ENCODE peak calls at places on chromosomes 2 and 18, in seven cellular contexts. J is MM.1S, Z is dermis microvascular lymphatic vessel endothelial cell, D is osteocyte, E is T-helper 1 cell, S is suprapubic skin, K is putamen. Q is an unnamed sample.

GRCh38 chr2:219559156-219559915 is 12.0 kb downstream of the OBSL1 start:
- DNase-seq in S (no peak), E (no peak), J (no peak), D (no peak), Z (no peak), K (no peak), Q (no peak)

GRCh38 chr2:55761526-55761925 is 67.9 kb upstream of the PNPT1 start:
- DNase-seq in E (no peak), D (no peak), K (no peak), Z (peak; percentile 10), J (no peak), S (no peak), Q (no peak)

GRCh38 chr2:29627366-29627765 is 294.0 kb downstream of the ALK start:
- DNase-seq in K (no peak), J (no peak), S (no peak), E (no peak), D (no peak), Z (peak; percentile 5), Q (no peak)

GRCh38 chr18:14917311-14917710 is 169.3 kb downstream of the ANKRD30B start:
- DNase-seq in Z (no peak), J (no peak), E (no peak), K (no peak), S (no peak), D (peak; percentile 54), Q (no peak)

GRCh38 chr2:56287508-56287907 is 103.7 kb downstream of the CCDC85A start:
- DNase-seq in E (no peak), Z (no peak), K (no peak), S (no peak), D (no peak), J (no peak), Q (no peak)

GRCh38 chr18:62324917-62325805 is at the start of gene TNFRSF11A:
- DNase-seq in S (no peak), D (no peak), K (no peak), Z (peak; percentile 70), E (peak; percentile 55), J (peak; percentile 52), Q (no peak)

GRCh38 chr2:130901061-130901460 is 64.3 kb downstream of the ARHGEF4 start:
- DNase-seq in K (no peak), S (no peak), E (no peak), Z (no peak), D (peak; percentile 79), J (no peak), Q (no peak)

GRCh38 chr2:132747046-132747445 is 77.0 kb upstream of the LYPD1 start:
- DNase-seq in Z (no peak), E (no peak), J (no peak), D (no peak), K (no peak), S (no peak), Q (no peak)

GRCh38 chr2:37389984-37390765 is 45.7 kb downstream of the QPCT start:
- DNase-seq in D (no peak), K (peak; percentile 70), S (no peak), E (peak; percentile 33), Z (peak; percentile 90), J (peak; percentile 94), Q (no peak)

GRCh38 chr2:39568561-39569006 is 97.1 kb upstream of the TMEM178A start:
- DNase-seq in K (no peak), S (no peak), J (no peak), E (no peak), Z (peak; percentile 92), D (no peak), Q (no peak)

GRCh38 chr2:160454070-160454797 is 39.4 kb downstream of the RBMS1 start:
- DNase-seq in K (no peak), D (no peak), J (no peak), S (no peak), Z (peak; percentile 9), E (no peak), Q (no peak)

GRCh38 chr2:85550476-85550875 is 10.8 kb downstream of the GGCX start:
- DNase-seq in E (no peak), K (no peak), S (no peak), D (no peak), J (no peak), Z (no peak), Q (no peak)

GRCh38 chr2:205858781-205859478 is 176.6 kb downstream of the NRP2 start:
- DNase-seq in J (no peak), D (no peak), E (no peak), Z (no peak), K (no peak), S (no peak), Q (peak; percentile 70)

GRCh38 chr2:150051004-150051403 is 436.5 kb downstream of the RND3 start:
- DNase-seq in K (no peak), S (no peak), D (no peak), Z (no peak), J (peak; percentile 27), E (no peak), Q (no peak)

Q was measured in right atrium auricular region.